ENCODE peak calls at places on chromosomes 4 and X, in nine cellular contexts. One of them, this sample, is unnamed.

GRCh38 chr4:108878781-108879180 is 115.9 kb upstream of the ETNPPL start:
- DNase-seq in SJSA1: no peak
- DNase-seq in heart left ventricle: no peak
- DNase-seq in astrocyte: no peak
- DNase-seq in pancreas: no peak
- DNase-seq in adipocyte: no peak
- DNase-seq in lung: no peak
- DNase-seq in Karpas-422: no peak
- DNase-seq in ovary: no peak
- DNase-seq in this sample: no peak

GRCh38 chrX:20253232-20253543 is 13.5 kb downstream of the RPS6KA3 start:
- DNase-seq in heart left ventricle: no peak
- DNase-seq in lung: no peak
- DNase-seq in adipocyte: no peak
- DNase-seq in SJSA1: no peak
- DNase-seq in Karpas-422: no peak
- DNase-seq in pancreas: no peak
- DNase-seq in astrocyte: no peak
- DNase-seq in ovary: no peak
- DNase-seq in this sample: no peak

GRCh38 chrX:109600114-109600710 is 24.8 kb downstream of the KCNE5 start:
- DNase-seq in adipocyte: peak; percentile 39
- DNase-seq in lung: no peak
- DNase-seq in ovary: no peak
- DNase-seq in astrocyte: peak; percentile 23
- DNase-seq in SJSA1: no peak
- DNase-seq in heart left ventricle: peak; percentile 10
- DNase-seq in Karpas-422: no peak
- DNase-seq in pancreas: no peak
- DNase-seq in this sample: no peak

GRCh38 chr4:21655100-21655499 is 293.5 kb downstream of the KCNIP4 start:
- DNase-seq in pancreas: no peak
- DNase-seq in lung: no peak
- DNase-seq in heart left ventricle: no peak
- DNase-seq in astrocyte: no peak
- DNase-seq in SJSA1: no peak
- DNase-seq in ovary: no peak
- DNase-seq in Karpas-422: no peak
- DNase-seq in adipocyte: no peak
- DNase-seq in this sample: no peak

GRCh38 chr4:16269742-16270522 is 43.7 kb upstream of the TAPT1 start:
- DNase-seq in astrocyte: peak; percentile 97
- DNase-seq in lung: no peak
- DNase-seq in adipocyte: peak; percentile 93
- DNase-seq in SJSA1: no peak
- DNase-seq in Karpas-422: no peak
- DNase-seq in ovary: no peak
- DNase-seq in heart left ventricle: no peak
- DNase-seq in pancreas: no peak
- DNase-seq in this sample: no peak

GRCh38 chr4:32884198-32884597 is 2164.0 kb downstream of the PCDH7 start:
- DNase-seq in lung: no peak
- DNase-seq in ovary: no peak
- DNase-seq in SJSA1: no peak
- DNase-seq in adipocyte: peak; percentile 22
- DNase-seq in pancreas: no peak
- DNase-seq in heart left ventricle: no peak
- DNase-seq in Karpas-422: no peak
- DNase-seq in astrocyte: peak; percentile 24
- DNase-seq in this sample: no peak

GRCh38 chr4:38672247-38673071 is 8.5 kb downstream of the KLF3 start:
- DNase-seq in heart left ventricle: no peak
- DNase-seq in pancreas: no peak
- DNase-seq in lung: no peak
- DNase-seq in astrocyte: no peak
- DNase-seq in adipocyte: no peak
- DNase-seq in ovary: peak; percentile 41
- DNase-seq in SJSA1: no peak
- DNase-seq in Karpas-422: no peak
- DNase-seq in this sample: no peak

GRCh38 chr4:86891785-86892638 is at the start of gene C4orf36:
- DNase-seq in heart left ventricle: peak; percentile 48
- DNase-seq in pancreas: peak; percentile 89
- DNase-seq in lung: peak; percentile 86
- DNase-seq in Karpas-422: no peak
- DNase-seq in SJSA1: peak; percentile 84
- DNase-seq in ovary: peak; percentile 60
- DNase-seq in astrocyte: peak; percentile 31
- DNase-seq in adipocyte: peak; percentile 66
- DNase-seq in this sample: peak; percentile 54

GRCh38 chrX:131227608-131228007 is 61.5 kb downstream of the IGSF1 start:
- DNase-seq in adipocyte: no peak
- DNase-seq in Karpas-422: no peak
- DNase-seq in SJSA1: no peak
- DNase-seq in heart left ventricle: no peak
- DNase-seq in astrocyte: no peak
- DNase-seq in lung: no peak
- DNase-seq in ovary: no peak
- DNase-seq in pancreas: no peak
- DNase-seq in this sample: no peak

GRCh38 chrX:30973784-30974427 is 84.9 kb upstream of the TAB3 start:
- DNase-seq in adipocyte: no peak
- DNase-seq in pancreas: no peak
- DNase-seq in heart left ventricle: no peak
- DNase-seq in Karpas-422: no peak
- DNase-seq in lung: no peak
- DNase-seq in astrocyte: no peak
- DNase-seq in SJSA1: no peak
- DNase-seq in ovary: no peak
- DNase-seq in this sample: peak; percentile 2

GRCh38 chr4:156247470-156247869 is 293.8 kb upstream of the CTSO start:
- DNase-seq in Karpas-422: no peak
- DNase-seq in pancreas: no peak
- DNase-seq in astrocyte: no peak
- DNase-seq in SJSA1: no peak
- DNase-seq in lung: no peak
- DNase-seq in ovary: no peak
- DNase-seq in heart left ventricle: no peak
- DNase-seq in adipocyte: no peak
- DNase-seq in this sample: no peak

GRCh38 chrX:15142084-15142715 is 127.7 kb downstream of the ASB9 start:
- DNase-seq in heart left ventricle: no peak
- DNase-seq in SJSA1: no peak
- DNase-seq in lung: no peak
- DNase-seq in ovary: no peak
- DNase-seq in astrocyte: peak; percentile 27
- DNase-seq in adipocyte: no peak
- DNase-seq in pancreas: no peak
- DNase-seq in Karpas-422: peak; percentile 14
- DNase-seq in this sample: no peak

GRCh38 chr4:152885185-152885584 is 50.9 kb upstream of the FHDC1 start:
- DNase-seq in adipocyte: no peak
- DNase-seq in SJSA1: no peak
- DNase-seq in Karpas-422: no peak
- DNase-seq in astrocyte: no peak
- DNase-seq in pancreas: no peak
- DNase-seq in lung: no peak
- DNase-seq in ovary: no peak
- DNase-seq in heart left ventricle: no peak
- DNase-seq in this sample: no peak

GRCh38 chrX:93673056-93673868 is at the start of gene NAP1L3:
- DNase-seq in astrocyte: peak; percentile 83
- DNase-seq in SJSA1: peak; percentile 42
- DNase-seq in Karpas-422: no peak
- DNase-seq in adipocyte: peak; percentile 85
- DNase-seq in heart left ventricle: peak; percentile 63
- DNase-seq in pancreas: peak; percentile 72
- DNase-seq in lung: peak; percentile 51
- DNase-seq in ovary: peak; percentile 55
- DNase-seq in this sample: peak; percentile 41

GRCh38 chr4:164301430-164301829 is 452.5 kb upstream of the SMIM31 start:
- DNase-seq in astrocyte: no peak
- DNase-seq in lung: no peak
- DNase-seq in pancreas: no peak
- DNase-seq in adipocyte: no peak
- DNase-seq in heart left ventricle: no peak
- DNase-seq in SJSA1: no peak
- DNase-seq in Karpas-422: no peak
- DNase-seq in ovary: no peak
- DNase-seq in this sample: no peak

GRCh38 chr4:142080960-142081359 is 444.6 kb downstream of the IL15 start:
- DNase-seq in ovary: no peak
- DNase-seq in lung: no peak
- DNase-seq in SJSA1: no peak
- DNase-seq in astrocyte: peak; percentile 29
- DNase-seq in pancreas: no peak
- DNase-seq in adipocyte: no peak
- DNase-seq in Karpas-422: no peak
- DNase-seq in heart left ventricle: no peak
- DNase-seq in this sample: no peak

GRCh38 chrX:4830880-4831557 is 1117.6 kb upstream of the PRKX start:
- DNase-seq in lung: no peak
- DNase-seq in ovary: no peak
- DNase-seq in astrocyte: no peak
- DNase-seq in Karpas-422: no peak
- DNase-seq in pancreas: no peak
- DNase-seq in adipocyte: no peak
- DNase-seq in heart left ventricle: no peak
- DNase-seq in SJSA1: no peak
- DNase-seq in this sample: no peak

GRCh38 chr4:47744843-47745382 is 93.0 kb downstream of the CORIN start:
- DNase-seq in SJSA1: no peak
- DNase-seq in lung: no peak
- DNase-seq in ovary: no peak
- DNase-seq in pancreas: no peak
- DNase-seq in astrocyte: no peak
- DNase-seq in heart left ventricle: no peak
- DNase-seq in Karpas-422: no peak
- DNase-seq in adipocyte: no peak
- DNase-seq in this sample: no peak

GRCh38 chrX:71622347-71623104 is 4.2 kb upstream of the CXCR3 start:
- DNase-seq in heart left ventricle: peak; percentile 76
- DNase-seq in Karpas-422: peak; percentile 50
- DNase-seq in lung: peak; percentile 82
- DNase-seq in pancreas: peak; percentile 68
- DNase-seq in ovary: peak; percentile 79
- DNase-seq in astrocyte: peak; percentile 58
- DNase-seq in SJSA1: no peak
- DNase-seq in adipocyte: peak; percentile 12
- DNase-seq in this sample: peak; percentile 13

GRCh38 chr4:145154573-145154972 is 25.8 kb downstream of the OTUD4 start:
- DNase-seq in lung: no peak
- DNase-seq in SJSA1: peak; percentile 5
- DNase-seq in pancreas: no peak
- DNase-seq in Karpas-422: peak; percentile 66
- DNase-seq in ovary: no peak
- DNase-seq in adipocyte: peak; percentile 52
- DNase-seq in astrocyte: peak; percentile 8
- DNase-seq in heart left ventricle: no peak
- DNase-seq in this sample: no peak

GRCh38 chr4:1608196-1608820 is 75.8 kb downstream of the FAM53A start:
- DNase-seq in astrocyte: no peak
- DNase-seq in ovary: no peak
- DNase-seq in adipocyte: no peak
- DNase-seq in pancreas: peak; percentile 45
- DNase-seq in SJSA1: no peak
- DNase-seq in Karpas-422: no peak
- DNase-seq in heart left ventricle: no peak
- DNase-seq in lung: no peak
- DNase-seq in this sample: no peak
- H3K4me1 ChIP-seq in astrocyte: no peaks in the 10 kb centered on the region
- H3K4me1 ChIP-seq in ovary: peaks cover 2% of the 10 kb centered on the region
- H3K4me1 ChIP-seq in adipocyte: peaks cover 3% of the 10 kb centered on the region
- H3K4me1 ChIP-seq in pancreas: no peaks in the 10 kb centered on the region
- H3K4me1 ChIP-seq in SJSA1: no peaks in the 10 kb centered on the region
- H3K4me1 ChIP-seq in Karpas-422: no peaks in the 10 kb centered on the region
- H3K4me1 ChIP-seq in heart left ventricle: no peaks in the 10 kb centered on the region
- H3K4me1 ChIP-seq in lung: peaks cover 9% of the 10 kb centered on the region
- H3K4me1 ChIP-seq in this sample: no peaks in the 10 kb centered on the region

GRCh38 chrX:149470960-149471359 is 34.1 kb downstream of the IDS start:
- DNase-seq in SJSA1: peak; percentile 53
- DNase-seq in pancreas: peak; percentile 93
- DNase-seq in lung: peak; percentile 77
- DNase-seq in Karpas-422: peak; percentile 87
- DNase-seq in adipocyte: peak; percentile 81
- DNase-seq in heart left ventricle: peak; percentile 70
- DNase-seq in ovary: peak; percentile 43
- DNase-seq in astrocyte: no peak
- DNase-seq in this sample: peak; percentile 60
- H3K4me3 ChIP-seq in SJSA1: no peak overlapping the region
- H3K4me3 ChIP-seq in pancreas: no peak overlapping the region
- H3K4me3 ChIP-seq in lung: no peak overlapping the region
- H3K4me3 ChIP-seq in Karpas-422: no peak overlapping the region
- H3K4me3 ChIP-seq in adipocyte: peak overlapping the region; percentile 56
- H3K4me3 ChIP-seq in heart left ventricle: no peak overlapping the region
- H3K4me3 ChIP-seq in ovary: no peak overlapping the region
- H3K4me3 ChIP-seq in astrocyte: peak overlapping the region; percentile 23
- H3K4me3 ChIP-seq in this sample: no peak overlapping the region

DNA sequence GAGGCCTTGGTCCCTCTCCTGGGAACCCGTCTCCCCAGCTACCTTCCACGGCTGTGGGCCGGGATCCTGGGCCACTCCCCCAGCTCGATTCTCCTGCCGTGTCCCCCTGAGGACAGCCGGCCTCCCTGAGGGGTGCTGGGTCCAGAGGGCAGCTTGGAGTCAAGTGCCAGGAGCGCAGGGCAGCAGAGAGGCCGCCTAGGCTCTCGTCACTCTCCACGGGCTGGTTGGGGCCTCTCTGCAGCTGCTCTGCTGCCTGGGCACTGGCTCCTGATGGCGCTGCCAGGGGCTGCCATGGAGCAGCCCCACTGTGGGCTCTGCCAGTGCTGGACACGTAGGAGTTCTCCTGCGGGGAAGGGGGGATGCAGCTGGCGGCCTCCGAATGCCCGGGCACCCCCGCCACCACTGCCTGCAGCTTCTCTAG is 6.7 kb downstream of the IRAK1 start:
- DNase-seq in SJSA1: no peak
- DNase-seq in Karpas-422: no peak
- DNase-seq in heart left ventricle: no peak
- DNase-seq in pancreas: no peak
- DNase-seq in astrocyte: no peak
- DNase-seq in ovary: no peak
- DNase-seq in lung: no peak
- DNase-seq in adipocyte: no peak
- DNase-seq in this sample: no peak
- H3K4me1 ChIP-seq in SJSA1: no peaks in the 10 kb centered on the region
- H3K4me1 ChIP-seq in Karpas-422: peaks cover 3% of the 10 kb centered on the region
- H3K4me1 ChIP-seq in heart left ventricle: no peaks in the 10 kb centered on the region
- H3K4me1 ChIP-seq in pancreas: no peaks in the 10 kb centered on the region
- H3K4me1 ChIP-seq in astrocyte: no peaks in the 10 kb centered on the region
- H3K4me1 ChIP-seq in ovary: no peaks in the 10 kb centered on the region
- H3K4me1 ChIP-seq in lung: peaks cover 2% of the 10 kb centered on the region
- H3K4me1 ChIP-seq in adipocyte: no peaks in the 10 kb centered on the region
- H3K4me1 ChIP-seq in this sample: peaks cover 2% of the 10 kb centered on the region

DNA sequence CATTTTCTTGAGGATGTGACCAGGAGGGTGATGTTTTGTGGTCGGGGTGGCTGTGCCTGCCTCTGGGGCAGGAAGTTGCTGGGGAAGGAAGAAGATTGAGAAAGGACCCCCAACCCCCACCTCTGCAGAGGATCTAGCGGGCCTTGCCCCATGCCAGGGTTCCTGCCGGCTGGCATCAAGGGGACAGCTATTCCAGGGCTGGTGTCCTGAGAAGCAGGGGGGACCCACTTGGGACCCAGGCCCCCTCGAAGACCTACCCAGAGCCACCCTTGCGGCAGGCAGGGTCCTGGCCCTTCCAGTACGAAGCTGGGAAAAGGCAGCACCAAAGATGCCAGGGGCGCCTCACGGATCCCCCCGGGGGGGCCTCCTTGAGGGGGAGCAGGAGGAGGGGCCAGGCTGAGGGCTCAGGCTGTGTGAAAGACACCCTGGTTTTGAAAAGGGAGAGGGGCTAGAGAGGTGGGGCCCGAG is 6.6 kb downstream of the SH3BP2 start:
- DNase-seq in Karpas-422: no peak
- DNase-seq in pancreas: peak; percentile 56
- DNase-seq in SJSA1: no peak
- DNase-seq in adipocyte: no peak
- DNase-seq in astrocyte: no peak
- DNase-seq in heart left ventricle: peak; percentile 37
- DNase-seq in ovary: peak; percentile 10
- DNase-seq in lung: no peak
- DNase-seq in this sample: no peak
- H3K4me3 ChIP-seq in Karpas-422: no peak overlapping the region
- H3K4me3 ChIP-seq in pancreas: no peak overlapping the region
- H3K4me3 ChIP-seq in SJSA1: no peak overlapping the region
- H3K4me3 ChIP-seq in adipocyte: no peak overlapping the region
- H3K4me3 ChIP-seq in astrocyte: no peak overlapping the region
- H3K4me3 ChIP-seq in heart left ventricle: no peak overlapping the region
- H3K4me3 ChIP-seq in ovary: no peak overlapping the region
- H3K4me3 ChIP-seq in lung: no peak overlapping the region
- H3K4me3 ChIP-seq in this sample: no peak overlapping the region

This sample was measured in iPS DF 6.9.